ENCODE peak calls at places on chromosomes 2 and 18, in nine cellular contexts. P is AG04449, X is upper lobe of left lung, G is MCF 10A, N is WTC11, J is Panc1, R is ovary, V is lower lobe of right lung, H is GM13977. S is an unnamed sample.

GRCh38 chr2:159904127-159904564 is 106.1 kb upstream of the CD302 start:
- DNase-seq in P (no peak), X (peak), G (no peak), N (no peak), J (no peak), R (peak), V (no peak), H (peak), S (no peak)

GRCh38 chr2:121961761-121962160 is 206.3 kb downstream of the TSN start:
- DNase-seq in P (no peak), X (no peak), G (no peak), N (no peak), J (no peak), R (no peak), V (no peak), H (no peak), S (no peak)

GRCh38 chr2:32706815-32707214 is 79.0 kb downstream of the TTC27 start:
- DNase-seq in P (no peak), X (no peak), G (no peak), N (no peak), J (no peak), R (no peak), V (no peak), H (no peak), S (no peak)

GRCh38 chr2:33126973-33127372 is 180.2 kb downstream of the LTBP1 start:
- DNase-seq in P (no peak), X (no peak), G (no peak), N (no peak), J (no peak), R (no peak), V (no peak), H (no peak), S (no peak)

GRCh38 chr18:10406172-10406663 is 48.2 kb upstream of the APCDD1 start:
- DNase-seq in P (no peak), X (no peak), G (no peak), N (peak), J (no peak), R (no peak), V (no peak), H (no peak), S (no peak)

GRCh38 chr2:80737047-80737446 is 432.5 kb upstream of the LRRTM1 start:
- DNase-seq in P (no peak), X (no peak), G (no peak), N (no peak), J (no peak), R (no peak), V (no peak), H (no peak), S (no peak)

GRCh38 chr2:101805146-101806088 is 107.9 kb downstream of the MAP4K4 start:
- DNase-seq in P (no peak), X (no peak), G (no peak), N (no peak), J (no peak), R (no peak), V (no peak), H (no peak), S (no peak)

GRCh38 chr2:212537311-212538155 is 1.1 kb downstream of the ERBB4 start:
- DNase-seq in P (no peak), X (peak), G (no peak), N (peak), J (no peak), R (no peak), V (peak), H (peak), S (no peak)

GRCh38 chr18:34707670-34708069 is 2.4 kb upstream of the DTNA start:
- DNase-seq in P (peak), X (peak), G (peak), N (no peak), J (peak), R (peak), V (no peak), H (no peak), S (no peak)

GRCh38 chr2:203875471-203875870 is 7.9 kb downstream of the CTLA4 start:
- DNase-seq in P (no peak), X (no peak), G (no peak), N (no peak), J (no peak), R (no peak), V (no peak), H (no peak), S (no peak)

GRCh38 chr2:78290581-78291214 is 734.8 kb upstream of the REG3G start:
- DNase-seq in P (no peak), X (no peak), G (no peak), N (no peak), J (no peak), R (no peak), V (no peak), H (no peak), S (no peak)

GRCh38 chr18:50662177-50662576 is 102.3 kb downstream of the MAPK4 start:
- DNase-seq in P (no peak), X (no peak), G (peak), N (no peak), J (no peak), R (no peak), V (no peak), H (peak), S (no peak)

GRCh38 chr2:191265311-191266170 is 20.3 kb downstream of the MYO1B start:
- DNase-seq in P (peak), X (no peak), G (peak), N (no peak), J (no peak), R (no peak), V (no peak), H (no peak), S (no peak)

GRCh38 chr18:54878057-54878661 is 49.9 kb downstream of the RAB27B start:
- DNase-seq in P (no peak), X (no peak), G (no peak), N (no peak), J (no peak), R (no peak), V (no peak), H (no peak), S (no peak)

GRCh38 chr2:224946911-224947310 is 95.4 kb downstream of the DOCK10 start:
- DNase-seq in P (peak), X (no peak), G (peak), N (no peak), J (no peak), R (no peak), V (no peak), H (peak), S (no peak)

GRCh38 chr2:8168876-8169275 is 513.0 kb upstream of the ID2 start:
- DNase-seq in P (no peak), X (no peak), G (no peak), N (no peak), J (no peak), R (no peak), V (no peak), H (no peak), S (no peak)

GRCh38 chr18:24016643-24017042 is 2.1 kb downstream of the TTC39C start:
- DNase-seq in P (no peak), X (no peak), G (no peak), N (no peak), J (no peak), R (no peak), V (no peak), H (no peak), S (no peak)
- TF ChIP-seq CTCF in P (peak), X (no peak), G (peak), N (peak), J (peak), R (no peak), V (peak), H (peak), S (no peak)

GRCh38 chr2:210360412-210360811 is 45.4 kb upstream of the MYL1 start:
- DNase-seq in P (no peak), X (no peak), G (no peak), N (no peak), J (no peak), R (no peak), V (no peak), H (no peak), S (no peak)

GRCh38 chr2:210363876-210364275 is 48.9 kb upstream of the MYL1 start:
- DNase-seq in P (no peak), X (no peak), G (no peak), N (no peak), J (no peak), R (no peak), V (no peak), H (no peak), S (no peak)

GRCh38 chr2:210366675-210367080 is 51.7 kb upstream of the MYL1 start:
- DNase-seq in P (no peak), X (no peak), G (no peak), N (no peak), J (no peak), R (no peak), V (no peak), H (no peak), S (no peak)

GRCh38 chr2:210363261-210363660 is 48.3 kb upstream of the MYL1 start:
- DNase-seq in P (no peak), X (no peak), G (peak), N (no peak), J (no peak), R (no peak), V (no peak), H (no peak), S (no peak)
- TF ChIP-seq CTCF in P (no peak), X (no peak), G (peak), N (peak), J (peak), R (no peak), V (no peak), H (peak), S (no peak)

DNA sequence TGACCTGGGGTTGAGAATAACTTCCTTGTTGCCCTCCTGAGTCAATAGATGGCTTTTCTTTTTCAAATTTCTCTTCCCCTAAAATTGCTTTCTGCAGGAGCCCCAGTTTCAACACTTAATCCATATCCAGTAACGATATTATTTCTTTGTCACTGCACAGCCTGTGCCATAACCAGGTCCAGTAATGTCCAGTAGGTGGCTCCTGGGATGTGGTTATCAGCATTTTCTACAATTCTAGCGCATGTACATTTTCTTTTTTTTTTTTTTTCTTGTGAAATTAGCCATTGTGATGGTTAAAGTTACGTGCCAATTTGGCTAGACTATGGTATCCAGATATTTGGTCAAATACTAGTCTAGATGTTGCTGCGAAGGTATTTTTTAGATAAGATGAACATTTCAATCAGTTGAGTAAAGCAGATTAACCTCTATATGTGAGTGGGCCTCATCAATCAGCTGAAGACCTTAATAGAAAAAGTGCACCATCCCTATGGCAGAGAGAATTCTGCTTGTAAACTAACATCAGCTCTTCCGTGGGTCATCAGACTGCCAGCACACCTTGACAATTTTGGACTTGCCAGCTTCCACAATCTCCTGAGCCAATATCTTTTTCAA is 72.9 kb upstream of the SCG2 start:
- DNase-seq in P (no peak), X (no peak), G (peak), N (no peak), J (no peak), R (no peak), V (no peak), H (no peak), S (no peak)
- TF ChIP-seq CTCF in P (peak), X (no peak), G (peak), N (no peak), J (peak), R (no peak), V (peak), H (peak), S (no peak)

GRCh38 chr2:16608661-16609643 is 56.7 kb downstream of the CYRIA start:
- DNase-seq in P (no peak), X (peak), G (peak), N (peak), J (peak), R (peak), V (peak), H (peak), S (peak)
- TF ChIP-seq CTCF in P (peak), X (peak), G (peak), N (peak), J (peak), R (peak), V (peak), H (peak), S (peak)

GRCh38 chr2:54166121-54166773 is 50.8 kb downstream of the ACYP2 start:
- DNase-seq in P (no peak), X (no peak), G (no peak), N (no peak), J (no peak), R (no peak), V (no peak), H (no peak), S (no peak)

GRCh38 chr2:54158311-54158710 is 42.9 kb downstream of the ACYP2 start:
- DNase-seq in P (no peak), X (no peak), G (no peak), N (no peak), J (no peak), R (no peak), V (no peak), H (no peak), S (no peak)

DNA sequence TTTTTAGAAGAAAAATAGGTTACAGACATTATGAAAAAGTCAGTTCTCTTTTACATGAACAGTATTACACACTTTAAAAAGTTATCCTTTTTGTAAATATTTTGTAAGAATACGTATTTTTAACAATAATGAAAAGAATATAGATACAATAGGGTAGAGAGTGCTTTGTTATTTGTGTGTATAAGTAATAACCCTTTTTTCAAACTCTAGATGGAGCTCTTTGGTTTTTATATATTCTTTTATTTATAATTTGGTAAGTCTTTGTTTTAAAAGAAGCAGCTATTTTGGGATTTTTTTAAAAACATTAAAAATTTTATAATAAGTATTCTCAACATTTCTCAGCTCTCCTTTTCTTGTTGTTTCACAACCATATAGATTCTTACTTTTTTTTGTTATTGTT is 46.2 kb downstream of the ACYP2 start:
- DNase-seq in P (no peak), X (no peak), G (no peak), N (no peak), J (no peak), R (no peak), V (no peak), H (no peak), S (no peak)
- TF ChIP-seq CTCF in P (no peak), X (no peak), G (no peak), N (no peak), J (no peak), R (no peak), V (peak), H (no peak), S (no peak)

DNA sequence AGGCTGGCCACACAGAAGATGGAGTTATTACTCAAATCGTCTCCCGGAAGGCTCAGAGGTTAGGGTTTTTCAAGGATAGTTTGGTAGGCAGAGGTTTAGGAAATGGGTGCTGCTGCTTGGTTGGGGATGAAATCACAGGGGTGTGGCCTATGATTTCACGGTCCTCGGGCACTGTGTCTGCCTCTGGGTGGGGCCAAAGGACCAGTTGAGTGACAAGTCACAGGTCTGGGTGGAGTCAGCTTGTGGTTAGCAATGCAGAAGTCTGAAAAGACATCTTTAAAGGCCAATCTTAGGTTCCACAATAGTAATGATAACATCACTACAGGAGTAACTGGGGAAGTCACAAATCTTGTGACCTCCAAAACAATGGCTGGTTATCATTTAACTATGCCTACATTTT is 387.8 kb downstream of the ZNF521 start:
- DNase-seq in P (no peak), X (no peak), G (peak), N (peak), J (no peak), R (no peak), V (no peak), H (no peak), S (no peak)
- TF ChIP-seq CTCF in P (no peak), X (no peak), G (no peak), N (no peak), J (no peak), R (no peak), V (no peak), H (no peak), S (no peak)

DNA sequence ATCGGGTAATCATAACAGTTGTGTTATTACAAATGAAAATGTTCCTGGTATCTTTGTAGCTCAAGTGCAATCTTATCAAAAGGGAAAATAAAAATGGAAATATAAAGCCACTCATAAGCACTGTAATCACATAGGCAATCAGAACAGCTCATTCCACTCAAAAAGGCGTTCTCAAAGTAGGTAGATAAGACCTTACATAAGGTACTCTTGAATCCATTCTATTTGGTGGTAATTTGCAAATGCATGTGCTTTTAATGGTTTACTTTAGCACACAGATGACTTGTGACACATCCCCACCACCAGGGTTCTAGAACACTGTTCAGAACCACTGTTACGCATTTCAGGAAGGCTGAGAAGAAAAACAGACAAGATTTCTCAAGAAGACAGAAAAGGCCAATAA is 86.7 kb upstream of the NARS1 start:
- DNase-seq in P (no peak), X (no peak), G (no peak), N (no peak), J (no peak), R (no peak), V (no peak), H (no peak), S (no peak)
- TF ChIP-seq CTCF in P (no peak), X (no peak), G (no peak), N (no peak), J (no peak), R (no peak), V (no peak), H (no peak), S (no peak)

S was measured in natural killer cell.